ENCODE peak calls at places on chromosomes 13 and 19, in nine cellular contexts. M is cardiac muscle cell, O is pancreas, F is psoas muscle, L is AG09309, E is bronchial epithelial cell, S is B cell, R is stomach, A is GM13977. Y is an unnamed sample.

GRCh38 chr13:95784891-95785290 is 108.0 kb downstream of the DNAJC3 start:
- DNase-seq in M (peak; percentile 49), O (no peak), F (no peak), L (no peak), E (peak; percentile 60), S (no peak), R (no peak), A (no peak), Y (no peak)

GRCh38 chr13:73258396-73258795 is 199.6 kb downstream of the KLF5 start:
- DNase-seq in M (peak; percentile 55), O (no peak), F (no peak), L (no peak), E (no peak), S (no peak), R (no peak), A (no peak), Y (no peak)

GRCh38 chr19:1807030-1807694 is 4.9 kb downstream of the ATP8B3 start:
- DNase-seq in M (no peak), O (peak; percentile 46), F (peak; percentile 39), L (no peak), E (no peak), S (no peak), R (no peak), A (no peak), Y (no peak)

GRCh38 chr13:45402641-45403040 is 15.5 kb downstream of the SLC25A30 start:
- DNase-seq in M (no peak), O (no peak), F (no peak), L (no peak), E (no peak), S (no peak), R (no peak), A (no peak), Y (no peak)

GRCh38 chr13:32107474-32107873 is 75.9 kb downstream of the FRY start:
- DNase-seq in M (no peak), O (no peak), F (no peak), L (no peak), E (no peak), S (no peak), R (peak; percentile 34), A (no peak), Y (no peak)

GRCh38 chr19:57321164-57321563 is 892 bp downstream of the ZNF543 start:
- DNase-seq in M (no peak), O (no peak), F (no peak), L (no peak), E (no peak), S (no peak), R (no peak), A (no peak), Y (no peak)

GRCh38 chr19:33348301-33349010 is 25.1 kb upstream of the CEBPG start:
- DNase-seq in M (peak; percentile 38), O (no peak), F (no peak), L (peak; percentile 37), E (no peak), S (no peak), R (no peak), A (no peak), Y (no peak)

GRCh38 chr13:57527114-57527770 is 104.3 kb upstream of the PCDH17 start:
- DNase-seq in M (no peak), O (no peak), F (no peak), L (no peak), E (no peak), S (no peak), R (no peak), A (no peak), Y (no peak)

GRCh38 chr19:6861683-6862286 is 25.6 kb upstream of the ADGRE1 start:
- DNase-seq in M (no peak), O (no peak), F (no peak), L (no peak), E (peak; percentile 57), S (no peak), R (no peak), A (no peak), Y (no peak)

GRCh38 chr13:30739646-30740642 is 4.6 kb downstream of the ALOX5AP start:
- DNase-seq in M (peak; percentile 89), O (no peak), F (no peak), L (peak; percentile 38), E (peak; percentile 98), S (no peak), R (peak; percentile 27), A (peak; percentile 62), Y (peak; percentile 60)

GRCh38 chr13:46143239-46143701 is 38.4 kb upstream of the CPB2 start:
- DNase-seq in M (no peak), O (no peak), F (no peak), L (no peak), E (no peak), S (no peak), R (no peak), A (no peak), Y (no peak)

GRCh38 chr19:3645067-3645396 is 18.4 kb upstream of the CACTIN start:
- DNase-seq in M (no peak), O (no peak), F (no peak), L (no peak), E (no peak), S (no peak), R (no peak), A (no peak), Y (no peak)

GRCh38 chr19:44987148-44987675 is 14.1 kb upstream of the RELB start:
- DNase-seq in M (no peak), O (no peak), F (no peak), L (no peak), E (no peak), S (peak; percentile 16), R (no peak), A (no peak), Y (no peak)

GRCh38 chr19:46089432-46089831 is 35.1 kb downstream of the IGFL3 start:
- DNase-seq in M (no peak), O (no peak), F (no peak), L (no peak), E (no peak), S (no peak), R (no peak), A (no peak), Y (no peak)

GRCh38 chr19:20186163-20186562 is 19.1 kb downstream of the ZNF486 start:
- DNase-seq in M (peak; percentile 5), O (no peak), F (no peak), L (no peak), E (no peak), S (no peak), R (no peak), A (no peak), Y (no peak)

GRCh38 chr13:49044849-49045248 is 69.1 kb downstream of the FNDC3A start:
- DNase-seq in M (no peak), O (no peak), F (no peak), L (no peak), E (no peak), S (no peak), R (no peak), A (no peak), Y (no peak)

GRCh38 chr13:32889986-32890565 is 126.1 kb upstream of the KL start:
- DNase-seq in M (no peak), O (no peak), F (no peak), L (no peak), E (no peak), S (no peak), R (no peak), A (no peak), Y (no peak)

GRCh38 chr19:10043286-10043927 is 30.1 kb downstream of the RDH8 start:
- DNase-seq in M (peak; percentile 41), O (no peak), F (no peak), L (no peak), E (no peak), S (no peak), R (no peak), A (no peak), Y (no peak)

GRCh38 chr13:91922969-91923592 is 524.7 kb downstream of the GPC5 start:
- DNase-seq in M (peak; percentile 16), O (no peak), F (no peak), L (no peak), E (no peak), S (no peak), R (no peak), A (no peak), Y (no peak)

GRCh38 chr13:113427562-113428468 is 25.5 kb downstream of the ADPRHL1 start:
- DNase-seq in M (peak; percentile 29), O (no peak), F (no peak), L (no peak), E (no peak), S (no peak), R (no peak), A (no peak), Y (no peak)

GRCh38 chr19:38702278-38702677 is 42.0 kb downstream of the CAPN12 start:
- DNase-seq in M (no peak), O (no peak), F (no peak), L (no peak), E (no peak), S (no peak), R (no peak), A (no peak), Y (no peak)

GRCh38 chr19:15962319-15962718 is 13.5 kb downstream of the OR10H4 start:
- DNase-seq in M (no peak), O (no peak), F (no peak), L (no peak), E (no peak), S (no peak), R (no peak), A (no peak), Y (no peak)

DNA sequence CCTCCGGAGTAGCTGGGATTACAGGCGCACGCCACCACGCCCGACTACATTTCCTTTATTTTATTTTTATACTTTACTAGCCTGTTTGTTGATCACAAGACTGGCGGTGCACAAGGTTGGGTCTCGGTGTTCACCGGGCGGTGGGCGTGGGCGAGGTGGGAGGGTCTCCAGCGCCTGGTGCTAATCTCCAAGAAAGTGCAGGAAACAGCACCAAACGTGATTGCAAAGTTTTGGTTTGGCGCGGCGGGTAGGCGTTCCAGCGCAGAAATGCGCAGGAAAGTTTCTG is 24.1 kb upstream of the ZNF850 start:
- DNase-seq in M (no peak), O (no peak), F (no peak), L (no peak), E (no peak), S (no peak), R (no peak), A (no peak), Y (no peak)
- TF ChIP-seq CTCF in M (no peak), O (no peak), F (no peak), L (no peak), E (no peak), S (no peak), R (no peak), A (no peak), Y (no peak)

GRCh38 chr13:109764474-109765292 is 21.7 kb downstream of the IRS2 start:
- DNase-seq in M (no peak), O (no peak), F (peak; percentile 65), L (no peak), E (peak; percentile 63), S (no peak), R (no peak), A (no peak), Y (no peak)
- TF ChIP-seq CTCF in M (no peak), O (no peak), F (peak; percentile 20), L (no peak), E (peak; percentile 28), S (no peak), R (no peak), A (no peak), Y (no peak)

GRCh38 chr13:81957121-81957520 is 1616.2 kb upstream of the SPRY2 start:
- DNase-seq in M (no peak), O (no peak), F (no peak), L (no peak), E (no peak), S (no peak), R (no peak), A (peak; percentile 2), Y (no peak)
- TF ChIP-seq CTCF in M (no peak), O (no peak), F (no peak), L (no peak), E (no peak), S (no peak), R (no peak), A (peak; percentile 53), Y (no peak)

GRCh38 chr19:13441810-13442512 is 64.3 kb downstream of the CACNA1A start:
- DNase-seq in M (peak; percentile 67), O (peak; percentile 20), F (no peak), L (no peak), E (peak; percentile 8), S (no peak), R (no peak), A (peak; percentile 27), Y (peak; percentile 39)
- TF ChIP-seq CTCF in M (no peak), O (no peak), F (no peak), L (no peak), E (no peak), S (no peak), R (no peak), A (no peak), Y (no peak)

Y was measured in GM20000.